ENCODE peak calls at places on chromosomes 5 and 9, in six cellular contexts. X is IMR-90, O is fibroblast of lung, I is neural progenitor cell, V is H1, B is PC-3. G is an unnamed sample.
A peak's percentile ranks its signal among the peaks of the same experiment; 100 is the strongest.

GRCh38 chr5:66169534-66169933 is 25.4 kb downstream of the SREK1 start:
- DNase-seq in O (no peak), I (no peak), V (no peak), B (peak; percentile 22), X (peak; percentile 13), G (no peak)

GRCh38 chr9:90868555-90868954 is 66.9 kb downstream of the SYK start:
- DNase-seq in O (peak; percentile 49), I (no peak), X (peak; percentile 11), B (no peak), V (no peak), G (no peak)

GRCh38 chr5:543755-544674 is 19.8 kb upstream of the SLC9A3 start:
- DNase-seq in X (no peak), V (no peak), I (no peak), O (no peak), B (no peak), G (peak; percentile 77)

GRCh38 chr5:149289307-149289706 is 17.6 kb downstream of the AFAP1L1 start:
- DNase-seq in X (peak; percentile 31), B (no peak), O (no peak), I (no peak), V (no peak), G (no peak)

GRCh38 chr5:155726267-155726666 is 600.7 kb upstream of the SGCD start:
- DNase-seq in V (peak; percentile 65), O (peak; percentile 1), B (no peak), I (peak; percentile 73), X (peak; percentile 4), G (no peak)

GRCh38 chr9:112078432-112078831 is 96.7 kb downstream of the SUSD1 start:
- DNase-seq in I (no peak), X (no peak), B (peak; percentile 30), O (no peak), V (no peak), G (peak; percentile 18)

GRCh38 chr9:76904661-76905457 is 1.1 kb downstream of the PRUNE2 start:
- DNase-seq in O (no peak), V (no peak), I (no peak), X (no peak), B (no peak), G (peak; percentile 71)

GRCh38 chr9:107786561-107786960 is 297.0 kb upstream of the KLF4 start:
- DNase-seq in O (peak; percentile 23), B (no peak), X (no peak), I (no peak), V (no peak), G (no peak)

GRCh38 chr5:157708866-157709265 is 22.4 kb upstream of the THG1L start:
- DNase-seq in X (peak; percentile 40), I (no peak), B (no peak), O (no peak), V (no peak), G (no peak)

GRCh38 chr5:122332589-122333555 is 20.8 kb downstream of the SNCAIP start:
- DNase-seq in I (peak; percentile 30), V (no peak), B (no peak), X (no peak), O (peak; percentile 36), G (no peak)

GRCh38 chr9:136291306-136292025 is 12.4 kb downstream of the CCDC187 start:
- DNase-seq in V (no peak), X (no peak), O (no peak), I (no peak), B (no peak), G (no peak)

GRCh38 chr9:106859957-106860715 is 2.8 kb upstream of the ZNF462 start:
- DNase-seq in X (no peak), O (peak; percentile 43), I (peak; percentile 85), B (peak; percentile 63), V (peak; percentile 83), G (peak; percentile 70)

GRCh38 chr9:134127616-134128015 is 8.3 kb upstream of the WDR5 start:
- DNase-seq in I (no peak), V (no peak), X (no peak), B (no peak), O (no peak), G (no peak)

GRCh38 chr9:113632776-113633590 is 169.5 kb downstream of the RGS3 start:
- DNase-seq in O (peak; percentile 44), X (peak; percentile 78), B (no peak), V (no peak), I (no peak), G (no peak)

GRCh38 chr5:175868996-175869638 is 2.3 kb upstream of the CPLX2 start:
- DNase-seq in B (no peak), I (peak; percentile 18), V (no peak), O (no peak), X (no peak), G (no peak)

GRCh38 chr9:126564716-126565115 is 49.0 kb upstream of the LMX1B start:
- DNase-seq in V (no peak), O (no peak), B (no peak), X (no peak), I (peak; percentile 51), G (no peak)

GRCh38 chr9:78408388-78408787 is 111.5 kb downstream of the PSAT1 start:
- DNase-seq in I (no peak), O (no peak), V (no peak), X (no peak), B (no peak), G (no peak)

GRCh38 chr5:141782991-141783598 is 95.1 kb downstream of the PCDH1 start:
- DNase-seq in B (no peak), X (no peak), I (no peak), O (no peak), V (no peak), G (no peak)

DNA sequence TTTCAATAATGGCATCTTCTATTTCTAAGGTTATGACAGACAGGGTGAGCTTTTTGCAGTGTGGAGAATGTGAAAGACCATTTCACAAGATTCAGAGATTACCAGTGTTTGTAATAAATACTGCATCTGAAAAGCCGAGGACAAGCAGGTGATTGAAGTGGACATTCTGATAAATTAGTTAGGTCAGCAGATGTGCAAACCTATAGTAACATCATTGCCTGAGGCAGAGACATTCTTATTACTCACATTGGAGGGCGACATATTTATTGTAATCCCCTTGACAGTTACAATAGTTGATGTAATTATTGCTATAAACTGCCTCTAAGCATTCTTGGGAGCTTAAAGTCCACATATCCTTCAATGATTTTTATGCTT is 3.3 kb downstream of the RASGRF2 start:
- DNase-seq in O (no peak), I (no peak), X (peak; percentile 3), B (no peak), V (no peak), G (no peak)
- H3K9ac ChIP-seq in O (no peak overlapping the region), I (no peak overlapping the region), X (peak overlapping the region; percentile 13), B (no peak overlapping the region), V (no peak overlapping the region), G (no peak overlapping the region)

DNA sequence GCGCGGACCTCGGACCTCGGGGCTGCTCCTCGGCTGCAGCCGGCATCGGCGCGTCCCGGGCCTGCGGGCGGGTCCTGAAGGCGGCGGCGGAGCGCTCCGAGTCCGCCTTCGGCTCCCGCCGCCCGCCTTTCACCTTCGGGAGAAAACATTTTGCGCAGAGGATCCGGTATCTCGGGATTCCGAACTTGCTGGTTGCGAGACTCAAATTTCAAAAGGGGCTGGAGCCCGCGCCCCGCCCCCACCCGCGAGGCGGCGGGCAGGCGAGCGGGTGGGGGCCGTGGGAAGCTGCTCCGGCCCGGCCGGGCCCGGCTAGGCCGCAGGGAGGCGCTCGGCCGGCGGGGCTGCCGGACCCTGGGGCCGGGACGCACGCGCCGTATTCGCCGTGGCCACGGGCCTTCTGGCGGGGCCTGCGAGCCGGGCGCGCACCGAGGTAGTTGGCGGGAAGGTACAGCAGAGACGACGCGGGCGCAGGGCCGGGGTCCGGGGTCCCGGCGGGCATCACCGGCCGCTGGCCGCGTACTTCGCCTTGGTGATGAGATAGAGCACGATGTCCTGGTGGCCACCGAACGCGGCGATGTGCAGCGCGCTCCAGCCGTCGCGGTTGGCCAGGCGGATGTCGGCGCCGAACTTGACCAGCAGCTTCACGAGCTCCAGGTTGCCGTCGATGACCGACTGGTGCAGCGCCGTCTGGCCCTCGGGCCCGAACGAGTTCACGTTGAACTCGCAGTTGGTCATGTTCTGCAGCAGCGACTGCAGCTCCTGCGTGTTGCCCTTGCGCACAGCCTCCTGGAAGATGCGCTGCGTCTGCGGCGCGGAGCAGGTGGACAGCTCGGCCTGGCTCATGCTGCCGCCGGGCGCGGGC is 754 bp downstream of the NRARP start:
- DNase-seq in V (peak; percentile 76), I (peak; percentile 91), O (peak; percentile 36), X (peak; percentile 39), B (peak; percentile 64), G (peak; percentile 32)
- TF ChIP-seq CTCF in V (peak; percentile 22), I (peak; percentile 50), O (no peak), X (peak; percentile 45), B (no peak), G (no peak)

DNA sequence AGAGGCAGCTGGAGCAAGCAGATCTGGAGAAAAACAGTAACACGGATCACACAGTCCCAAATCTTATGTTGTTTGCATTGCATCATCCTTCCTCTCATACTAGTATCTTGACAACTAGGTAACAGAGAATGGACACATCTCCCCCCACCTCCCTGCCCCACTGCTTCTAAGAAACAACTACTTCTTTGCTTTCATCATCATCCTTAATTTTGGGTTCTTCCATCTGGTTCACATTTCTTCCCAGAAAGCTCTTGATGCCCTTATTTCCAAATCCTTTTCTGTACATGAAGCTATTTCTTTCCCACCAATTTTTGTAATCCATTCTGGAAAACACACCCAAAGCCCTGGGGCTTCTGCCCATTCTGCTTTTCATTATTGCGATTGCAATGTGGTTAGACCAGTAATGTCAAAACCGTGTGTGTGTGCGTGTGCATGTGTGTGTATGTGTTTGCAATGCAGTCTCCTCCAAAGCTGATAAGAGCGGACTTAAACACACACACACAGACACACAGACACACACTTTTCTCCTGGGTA is 254.7 kb upstream of the SLC30A5 start:
- DNase-seq in X (no peak), O (no peak), B (peak; percentile 13), V (no peak), I (no peak), G (no peak)
- H3K9ac ChIP-seq in X (no peak overlapping the region), O (no peak overlapping the region), B (no peak overlapping the region), V (no peak overlapping the region), I (no peak overlapping the region), G (no peak overlapping the region)

GRCh38 chr9:128152133-128152780 is 3.0 kb downstream of the LCN2 start:
- DNase-seq in V (no peak), O (no peak), I (no peak), B (no peak), X (no peak), G (no peak)

GRCh38 chr9:128149001-128149701 is at the start of gene LCN2:
- DNase-seq in O (no peak), I (no peak), X (no peak), V (no peak), B (peak; percentile 94), G (peak; percentile 83)

GRCh38 chr9:128151343-128152132 is 2.3 kb downstream of the LCN2 start:
- DNase-seq in O (no peak), I (no peak), X (no peak), B (no peak), V (no peak), G (no peak)

GRCh38 chr9:128149951-128150593 is 819 bp downstream of the LCN2 start:
- DNase-seq in X (no peak), I (no peak), V (no peak), O (no peak), B (no peak), G (no peak)

DNA sequence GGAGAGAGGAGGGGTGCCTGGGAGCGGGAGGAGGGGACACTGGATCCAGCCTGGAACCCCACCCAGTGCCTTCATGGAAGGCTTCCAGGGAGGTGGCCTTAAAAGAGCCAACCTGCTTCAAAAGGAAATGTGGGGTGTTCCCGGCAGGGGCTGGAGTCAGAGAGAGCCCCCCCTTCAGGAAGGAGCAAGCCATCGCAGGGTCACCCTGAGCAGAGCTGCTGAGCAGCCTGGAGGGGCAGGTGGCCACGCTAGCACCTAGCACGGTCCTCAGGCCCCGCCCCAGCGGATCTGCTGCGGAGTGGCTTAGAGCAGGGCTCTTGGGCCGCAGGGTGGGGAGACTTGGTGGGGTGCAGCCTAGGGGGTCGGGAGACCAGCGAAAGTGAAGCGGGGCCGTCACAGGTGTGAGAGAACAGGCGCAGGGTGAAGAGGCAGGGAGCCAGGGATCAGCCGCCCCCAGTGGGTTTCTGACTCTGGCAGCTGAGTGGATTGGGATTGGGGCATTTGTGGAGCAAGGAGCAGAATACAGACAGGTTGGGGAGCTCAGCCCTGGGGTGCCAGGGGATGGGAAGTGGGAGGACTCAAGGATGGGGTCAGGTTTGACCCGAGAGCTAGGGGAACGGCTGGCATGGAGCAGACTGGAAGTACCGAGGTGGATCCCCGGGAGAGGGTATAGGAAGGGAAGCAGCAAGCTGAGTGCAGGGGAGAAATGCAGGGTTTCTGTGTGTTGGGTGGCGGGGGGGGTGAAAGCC is 1.5 kb downstream of the LCN2 start:
- DNase-seq in X (no peak), O (no peak), I (peak; percentile 69), B (no peak), V (peak; percentile 86), G (peak; percentile 77)
- TF ChIP-seq CTCF in X (peak; percentile 15), O (no peak), I (peak; percentile 61), B (peak; percentile 43), V (peak; percentile 87), G (no peak)